ENCODE peak calls at places on chromosomes 13 and 19, in five cellular contexts. Y is uterus, P is HepG2, A is stomach, R is heart left ventricle. S is an unnamed sample. For H3K4me1, the result is how much of the 10 kb centered on the place peaks cover.

GRCh38 chr19:42114412-42114811 is 17.8 kb downstream of the POU2F2 start:
- DNase-seq in Y (no peak), A (no peak), P (no peak), R (no peak), S (no peak)

GRCh38 chr13:97234236-97234635 is 12.1 kb downstream of the MBNL2 start:
- DNase-seq in P (peak), R (no peak), A (no peak), Y (no peak), S (no peak)

GRCh38 chr13:74243637-74244526 is 109.7 kb upstream of the KLF12 start:
- DNase-seq in A (no peak), P (no peak), R (no peak), Y (no peak), S (no peak)

GRCh38 chr19:40279761-40280607 is 5.2 kb downstream of the AKT2 start:
- DNase-seq in R (no peak), A (no peak), P (no peak), Y (no peak), S (no peak)

GRCh38 chr19:40235238-40236025 is 8.9 kb upstream of the CCNP start:
- DNase-seq in Y (no peak), A (no peak), R (no peak), P (no peak), S (no peak)

GRCh38 chr13:42377640-42378382 is 105.9 kb downstream of the AKAP11 start:
- DNase-seq in Y (no peak), P (no peak), A (no peak), R (no peak), S (no peak)

GRCh38 chr13:35549481-35549880 is 73.0 kb upstream of the MAB21L1 start:
- DNase-seq in Y (no peak), A (no peak), R (no peak), P (peak), S (peak)

GRCh38 chr19:42206871-42207755 is 10.4 kb downstream of the DEDD2 start:
- DNase-seq in Y (no peak), R (no peak), P (no peak), A (no peak), S (no peak)

GRCh38 chr13:45086484-45086883 is 33.8 kb upstream of the GTF2F2 start:
- DNase-seq in R (no peak), A (no peak), P (no peak), Y (no peak), S (no peak)

GRCh38 chr13:31909889-31910551 is 121.6 kb upstream of the FRY start:
- DNase-seq in R (peak), P (peak), Y (peak), A (peak), S (peak)

GRCh38 chr19:10863107-10863700 is 8.1 kb upstream of the CARM1 start:
- DNase-seq in A (peak), Y (peak), P (peak), R (no peak), S (no peak)

GRCh38 chr13:60492187-60492586 is 95.2 kb downstream of the TDRD3 start:
- DNase-seq in Y (no peak), P (no peak), R (no peak), A (no peak), S (no peak)

GRCh38 chr13:30577381-30577780 is 40.3 kb upstream of the USPL1 start:
- DNase-seq in A (no peak), R (no peak), P (peak), Y (no peak), S (peak)

GRCh38 chr19:28941833-28942232 is 271.1 kb downstream of the UQCRFS1 start:
- DNase-seq in P (no peak), R (no peak), Y (no peak), A (peak), S (no peak)

GRCh38 chr19:34480971-34481821 is at the start of gene WTIP:
- DNase-seq in R (peak), A (peak), P (peak), Y (peak), S (peak)

GRCh38 chr19:9958451-9958850 is 22.1 kb upstream of the OLFM2 start:
- DNase-seq in R (no peak), P (no peak), A (no peak), Y (no peak), S (no peak)

GRCh38 chr13:26968431-26969335 is 202.9 kb downstream of the USP12 start:
- DNase-seq in A (peak), P (peak), R (no peak), Y (no peak), S (peak)

GRCh38 chr13:40518481-40518882 is 148.0 kb downstream of the FOXO1 start:
- DNase-seq in A (peak), Y (no peak), P (no peak), R (no peak), S (no peak)

GRCh38 chr13:22262328-22262920 is 591.6 kb downstream of the FGF9 start:
- DNase-seq in Y (no peak), A (no peak), P (no peak), R (no peak), S (no peak)

GRCh38 chr19:23774156-23774971 is 15.7 kb upstream of the ZNF681 start:
- DNase-seq in R (no peak), A (no peak), Y (no peak), P (no peak), S (no peak)

GRCh38 chr19:15563325-15563794 is 51.7 kb upstream of the CYP4F8 start:
- DNase-seq in P (peak), A (peak), Y (no peak), R (peak), S (peak)

GRCh38 chr13:105196052-105196451 is 1339.4 kb downstream of the EFNB2 start:
- DNase-seq in R (no peak), P (no peak), A (no peak), Y (no peak), S (no peak)

GRCh38 chr13:23921451-23921888 is 24.2 kb upstream of the C1QTNF9B start:
- DNase-seq in Y (no peak), A (no peak), P (peak), R (no peak), S (no peak)

GRCh38 chr19:13076320-13076719 is 26.3 kb downstream of the LYL1 start:
- DNase-seq in A (no peak), P (no peak), R (no peak), Y (no peak), S (no peak)

GRCh38 chr13:101706651-101707050 is 254.2 kb downstream of the ITGBL1 start:
- DNase-seq in R (no peak), Y (no peak), P (peak), A (no peak), S (no peak)

GRCh38 chr19:11130824-11131455 is 24.6 kb downstream of the SPC24 start:
- DNase-seq in R (peak), P (peak), Y (peak), A (peak), S (peak)

GRCh38 chr13:28983661-28984060 is 163.5 kb downstream of the MTUS2 start:
- DNase-seq in A (peak), P (no peak), R (no peak), Y (no peak), S (no peak)

GRCh38 chr13:111659842-111660241 is 339.4 kb downstream of the TEX29 start:
- DNase-seq in A (no peak), P (no peak), Y (no peak), R (peak), S (no peak)

DNA sequence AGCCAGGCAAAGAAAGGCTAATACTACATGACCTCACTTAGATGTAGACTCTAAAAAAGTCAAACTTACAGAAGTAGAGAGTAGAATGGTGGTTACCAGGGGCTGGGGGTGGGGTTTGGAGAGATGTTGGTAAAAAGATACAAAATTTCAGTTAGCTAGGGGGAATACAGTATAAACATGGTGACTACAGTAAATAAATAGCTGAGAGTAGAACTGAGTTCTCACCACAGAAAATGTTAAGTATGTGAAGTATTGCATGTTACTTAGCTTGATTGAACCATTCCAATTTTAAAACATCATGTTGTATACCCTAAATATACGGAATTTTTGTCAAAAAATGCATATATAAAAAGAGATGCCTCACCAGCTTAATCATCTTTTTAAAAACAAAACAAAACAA is 67.5 kb upstream of the DOCK9 start:
- DNase-seq in R (no peak), A (no peak), Y (no peak), P (no peak), S (no peak)
- H3K4me1 ChIP-seq in R (under half), A (under half), Y (under half), P (under half), S (under half)

GRCh38 chr19:36837525-36837901 is 674 bp downstream of the ZNF790 start:
- DNase-seq in R (no peak), Y (no peak), P (peak), A (no peak), S (no peak)

GRCh38 chr19:36833430-36833829 is 4.8 kb downstream of the ZNF790 start:
- DNase-seq in R (no peak), P (no peak), A (no peak), Y (no peak), S (no peak)

GRCh38 chr19:36838784-36839324 is 667 bp upstream of the ZNF790 start:
- DNase-seq in R (no peak), A (no peak), Y (no peak), P (no peak), S (no peak)

DNA sequence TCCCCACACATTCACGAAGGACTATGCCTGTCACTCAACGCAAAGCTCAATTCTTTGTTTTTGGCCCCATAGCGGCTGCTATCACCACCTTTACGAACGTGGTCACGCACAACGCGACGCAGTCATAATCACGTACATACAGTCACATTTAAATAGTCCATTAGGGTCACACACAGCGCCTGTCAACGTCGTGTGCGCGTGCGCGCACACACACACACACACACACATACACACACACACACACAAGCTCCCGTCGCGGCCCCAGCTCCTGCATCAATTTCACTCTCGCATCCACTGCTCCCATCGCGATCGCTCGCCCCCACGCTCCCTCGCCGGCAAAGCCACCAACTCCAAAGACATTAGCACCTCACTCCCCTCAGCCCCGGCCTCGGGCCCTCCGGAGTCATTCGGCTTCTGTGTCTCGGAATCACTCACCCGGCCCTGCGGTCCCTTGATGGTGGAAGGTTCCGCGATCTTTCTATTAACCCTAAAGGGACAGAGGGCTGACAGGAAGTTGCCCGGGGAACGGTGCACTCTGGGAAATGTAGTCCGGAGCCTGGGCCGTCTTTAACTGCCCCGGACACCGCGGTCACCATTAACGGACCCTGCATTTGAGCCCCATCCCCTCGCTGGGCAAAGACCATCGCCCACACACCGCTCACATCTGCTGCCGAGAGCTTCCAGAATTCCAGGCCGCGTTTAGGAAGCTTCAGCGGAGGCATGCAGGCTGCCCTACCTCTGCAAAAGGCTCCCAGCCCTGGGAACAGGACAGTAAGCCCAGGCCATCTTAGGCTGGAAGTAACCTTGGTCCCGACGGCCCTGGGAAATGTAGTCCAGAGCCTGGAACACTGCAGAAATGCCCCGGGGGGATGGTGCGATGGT is at the start of gene ZNF790:
- DNase-seq in R (peak), P (peak), A (peak), Y (peak), S (peak)
- TF ChIP-seq POLR2A in R (no peak), P (peak), A (no peak), Y (no peak), S (peak)

DNA sequence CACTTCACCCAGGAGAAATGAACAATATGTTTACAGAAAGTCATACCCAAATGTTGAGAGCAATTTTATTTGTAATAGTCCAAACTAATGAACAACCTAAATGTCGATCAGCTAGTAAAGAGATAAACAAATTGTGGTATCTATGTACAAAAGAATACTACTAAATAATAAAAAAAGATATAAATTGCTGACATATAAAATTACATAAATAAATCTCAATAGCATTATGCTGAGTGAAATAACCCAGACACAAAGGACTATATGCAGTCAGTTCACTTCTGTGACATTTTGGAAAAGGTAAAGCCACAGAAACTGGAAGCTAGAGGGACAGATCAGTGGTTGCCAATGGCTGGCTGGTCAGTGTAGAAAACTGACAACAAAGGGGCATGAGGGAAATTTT is 346.0 kb upstream of the PCDH20 start:
- DNase-seq in A (no peak), P (no peak), Y (no peak), R (no peak), S (no peak)
- H3K4me1 ChIP-seq in A (under half), P (under half), Y (under half), R (under half), S (under half)

GRCh38 chr19:14375055-14375581 is 6.1 kb upstream of the ADGRE5 start:
- DNase-seq in Y (peak), P (no peak), R (peak), A (peak), S (no peak)
- TF ChIP-seq POLR2A in Y (no peak), P (no peak), R (no peak), A (no peak), S (no peak)

GRCh38 chr13:87124785-87125074 is 546.4 kb upstream of the SLITRK5 start:
- DNase-seq in A (no peak), P (no peak), R (no peak), Y (no peak), S (no peak)

GRCh38 chr13:87130401-87130800 is 540.8 kb upstream of the SLITRK5 start:
- DNase-seq in Y (no peak), A (no peak), P (no peak), R (no peak), S (no peak)

GRCh38 chr13:87128006-87128405 is 543.2 kb upstream of the SLITRK5 start:
- DNase-seq in P (no peak), R (no peak), A (no peak), Y (no peak), S (no peak)

GRCh38 chr13:87131611-87132010 is 539.6 kb upstream of the SLITRK5 start:
- DNase-seq in A (no peak), Y (no peak), P (no peak), R (no peak), S (no peak)

DNA sequence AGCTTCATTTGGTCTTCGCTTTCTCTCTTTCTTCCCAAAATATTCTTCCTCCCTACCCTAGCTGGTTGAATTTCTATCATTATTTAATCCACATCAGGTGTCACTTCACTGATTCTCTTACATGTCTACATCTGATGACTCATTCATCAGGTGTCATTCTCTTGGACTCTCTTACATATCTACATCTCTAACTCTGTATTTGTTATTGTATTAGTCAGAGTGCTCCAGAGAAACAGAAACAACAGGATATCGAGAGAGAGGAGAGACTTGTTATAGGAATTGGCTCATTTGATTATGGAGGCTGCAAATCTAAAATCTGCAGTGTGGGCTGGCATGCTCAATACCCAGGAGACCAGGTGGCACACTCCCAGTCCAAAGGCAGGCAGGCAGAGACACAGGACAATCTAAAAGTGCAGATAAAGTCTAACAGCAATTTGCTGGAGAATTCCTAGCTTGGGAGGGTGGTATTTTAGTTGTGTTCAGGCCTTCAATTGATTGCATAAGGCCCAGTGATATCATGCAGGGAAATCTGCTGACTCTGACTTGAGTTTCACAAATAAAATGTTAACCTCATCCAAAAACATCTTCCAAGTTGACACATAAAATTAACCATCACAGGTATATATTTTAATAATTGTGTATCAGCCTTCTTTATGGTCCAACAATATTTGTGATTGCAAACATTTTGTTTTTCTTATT is 541.4 kb upstream of the SLITRK5 start:
- DNase-seq in P (no peak), Y (no peak), R (no peak), A (no peak), S (no peak)
- H3K4me1 ChIP-seq in P (under half), Y (under half), R (under half), A (under half), S (under half)

GRCh38 chr19:1491114-1491848 is at the start of gene REEP6:
- DNase-seq in A (no peak), Y (no peak), R (no peak), P (no peak), S (no peak)

GRCh38 chr19:1490311-1491113 is at the start of gene PCSK4:
- DNase-seq in P (peak), A (peak), R (peak), Y (peak), S (peak)

GRCh38 chr19:1494115-1494815 is 3.3 kb downstream of the REEP6 start:
- DNase-seq in Y (no peak), A (no peak), P (no peak), R (no peak), S (no peak)

GRCh38 chr19:1491849-1492170 is 829 bp downstream of the REEP6 start:
- DNase-seq in Y (no peak), R (no peak), P (no peak), A (no peak), S (peak)

DNA sequence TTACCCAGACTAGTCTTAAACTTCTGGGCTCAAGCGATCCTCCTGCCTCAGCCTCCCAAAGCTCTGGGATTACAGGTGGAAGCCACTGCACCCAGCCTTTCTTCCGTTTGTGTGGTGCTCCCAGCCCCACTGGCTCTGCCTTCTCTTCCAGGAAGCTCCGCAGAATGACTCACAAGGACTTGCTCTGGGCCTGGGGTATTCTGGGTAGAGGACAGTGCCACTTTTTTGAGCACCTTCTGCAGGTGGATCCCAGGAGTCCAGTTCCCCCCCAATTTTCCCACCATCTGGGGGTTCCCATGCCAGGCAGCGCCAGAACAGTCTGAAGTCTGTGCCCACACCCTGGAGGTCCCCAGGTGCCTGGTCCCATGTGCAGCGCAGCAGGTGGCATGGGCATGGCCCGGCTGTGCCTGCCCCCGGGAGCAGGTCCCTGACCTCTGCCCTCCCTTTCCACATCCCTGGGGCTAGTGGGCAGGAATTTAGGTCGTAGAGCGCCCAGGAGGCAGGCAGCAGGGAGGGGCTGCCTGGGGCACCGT is 1.6 kb downstream of the REEP6 start:
- DNase-seq in R (no peak), Y (no peak), P (no peak), A (no peak), S (peak)
- TF ChIP-seq POLR2A in R (no peak), Y (no peak), P (no peak), A (no peak), S (no peak)

DNA sequence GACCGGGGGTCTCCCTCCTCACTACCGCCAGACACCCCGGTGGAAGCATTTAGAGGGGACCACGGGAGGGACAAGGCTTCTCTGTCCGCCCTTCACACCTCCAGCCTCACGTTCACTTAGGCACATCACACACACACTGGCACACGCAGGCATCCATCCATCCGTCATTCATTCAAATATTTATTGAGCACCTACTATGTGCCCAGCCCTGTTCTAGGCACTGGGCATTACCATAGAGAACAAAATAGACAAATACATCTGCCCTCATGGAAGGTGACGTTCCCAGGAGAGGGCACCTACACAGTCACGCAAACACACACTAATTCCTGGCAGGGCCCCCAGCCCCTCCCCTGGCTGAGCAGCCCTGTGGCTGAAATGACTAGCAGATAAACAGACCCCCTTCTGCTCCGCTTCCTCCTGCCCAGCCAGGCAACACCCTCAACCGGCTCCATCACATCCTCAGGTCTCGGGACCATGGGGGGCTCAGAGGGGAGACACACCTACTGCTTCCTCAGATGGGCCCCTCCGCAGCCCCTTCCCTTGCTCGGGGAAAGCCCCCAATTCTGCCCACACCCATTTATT is 3.7 kb upstream of the NOP53 start:
- DNase-seq in A (no peak), Y (peak), P (no peak), R (no peak), S (no peak)
- H3K4me1 ChIP-seq in A (under half), Y (under half), P (under half), R (under half), S (under half)

GRCh38 chr13:96053003-96053703 is at the start of gene UGGT2:
- DNase-seq in R (peak), P (peak), Y (peak), A (peak), S (peak)
- TF ChIP-seq POLR2A in R (no peak), P (peak), Y (peak), A (no peak), S (peak)